ENCODE peak calls at places on chromosomes 7 and 10, in nine cellular contexts. X is right lobe of liver, I is colonic mucosa, M is upper lobe of right lung, E is psoas muscle, J is K562, G is H1, H is left ventricle myocardium inferior, D is heart right ventricle. S is an unnamed sample.
A peak's percentile ranks its signal among the peaks of the same experiment; 100 is the strongest.

GRCh38 chr7:115229401-115230083 is 307.6 kb downstream of the MDFIC start:
- DNase-seq in E (no peak), I (no peak), M (no peak), D (no peak), G (no peak), H (no peak), X (no peak), J (no peak), S (no peak)

GRCh38 chr10:126972622-126973414 is 67.6 kb downstream of the DOCK1 start:
- DNase-seq in M (no peak), D (no peak), G (no peak), X (no peak), H (no peak), E (no peak), J (no peak), I (no peak), S (no peak)

GRCh38 chr10:130787821-130788220 is 523.7 kb downstream of the TCERG1L start:
- DNase-seq in E (no peak), H (no peak), G (no peak), M (no peak), J (no peak), D (no peak), I (no peak), X (no peak), S (no peak)

GRCh38 chr10:125441151-125441550 is 241.8 kb downstream of the TEX36 start:
- DNase-seq in D (no peak), H (no peak), J (no peak), G (no peak), I (no peak), X (no peak), M (no peak), E (no peak), S (no peak)

GRCh38 chr10:52951819-52952218 is 179.2 kb upstream of the MBL2 start:
- DNase-seq in M (no peak), I (peak; percentile 79), X (peak; percentile 68), D (peak; percentile 45), H (peak; percentile 25), G (peak; percentile 87), E (no peak), J (no peak), S (no peak)

GRCh38 chr7:46387646-46388045 is 466.6 kb upstream of the IGFBP3 start:
- DNase-seq in G (no peak), X (no peak), D (no peak), M (no peak), H (no peak), E (no peak), I (no peak), J (no peak), S (no peak)

GRCh38 chr7:79923953-79924352 is 210.7 kb upstream of the GNAI1 start:
- DNase-seq in G (no peak), M (no peak), H (no peak), I (no peak), E (no peak), D (no peak), X (no peak), J (no peak), S (no peak)

GRCh38 chr7:158018971-158019645 is 568.5 kb downstream of the PTPRN2 start:
- DNase-seq in I (no peak), G (no peak), E (no peak), M (peak; percentile 25), H (no peak), J (no peak), X (no peak), D (no peak), S (no peak)

GRCh38 chr10:105398202-105398601 is 757.1 kb downstream of the SORCS3 start:
- DNase-seq in D (peak; percentile 32), G (no peak), X (no peak), M (no peak), E (no peak), I (no peak), J (no peak), H (peak; percentile 25), S (no peak)

GRCh38 chr10:29866356-29866755 is 193.0 kb downstream of the JCAD start:
- DNase-seq in M (no peak), H (no peak), X (no peak), I (no peak), D (no peak), J (no peak), E (no peak), G (no peak), S (no peak)

GRCh38 chr7:131244259-131244852 is 83.3 kb upstream of the MKLN1 start:
- DNase-seq in H (no peak), J (no peak), G (no peak), D (no peak), M (no peak), E (peak; percentile 62), X (no peak), I (no peak), S (peak; percentile 96)

GRCh38 chr10:17850526-17850925 is 41.4 kb downstream of the MRC1 start:
- DNase-seq in J (no peak), X (no peak), E (no peak), M (no peak), H (no peak), I (no peak), D (no peak), G (no peak), S (no peak)

GRCh38 chr7:100122067-100122466 is 2.6 kb downstream of the CNPY4 start:
- DNase-seq in H (no peak), E (no peak), I (peak; percentile 56), J (no peak), X (no peak), M (no peak), D (no peak), G (no peak), S (no peak)

GRCh38 chr7:111198255-111198654 is 107.3 kb downstream of the LRRN3 start:
- DNase-seq in H (no peak), G (no peak), I (no peak), X (no peak), D (no peak), J (no peak), E (no peak), M (no peak), S (no peak)

GRCh38 chr7:47413526-47414341 is 168.2 kb downstream of the TNS3 start:
- DNase-seq in D (no peak), X (peak; percentile 80), G (no peak), J (no peak), I (no peak), M (no peak), H (no peak), E (no peak), S (no peak)

DNA sequence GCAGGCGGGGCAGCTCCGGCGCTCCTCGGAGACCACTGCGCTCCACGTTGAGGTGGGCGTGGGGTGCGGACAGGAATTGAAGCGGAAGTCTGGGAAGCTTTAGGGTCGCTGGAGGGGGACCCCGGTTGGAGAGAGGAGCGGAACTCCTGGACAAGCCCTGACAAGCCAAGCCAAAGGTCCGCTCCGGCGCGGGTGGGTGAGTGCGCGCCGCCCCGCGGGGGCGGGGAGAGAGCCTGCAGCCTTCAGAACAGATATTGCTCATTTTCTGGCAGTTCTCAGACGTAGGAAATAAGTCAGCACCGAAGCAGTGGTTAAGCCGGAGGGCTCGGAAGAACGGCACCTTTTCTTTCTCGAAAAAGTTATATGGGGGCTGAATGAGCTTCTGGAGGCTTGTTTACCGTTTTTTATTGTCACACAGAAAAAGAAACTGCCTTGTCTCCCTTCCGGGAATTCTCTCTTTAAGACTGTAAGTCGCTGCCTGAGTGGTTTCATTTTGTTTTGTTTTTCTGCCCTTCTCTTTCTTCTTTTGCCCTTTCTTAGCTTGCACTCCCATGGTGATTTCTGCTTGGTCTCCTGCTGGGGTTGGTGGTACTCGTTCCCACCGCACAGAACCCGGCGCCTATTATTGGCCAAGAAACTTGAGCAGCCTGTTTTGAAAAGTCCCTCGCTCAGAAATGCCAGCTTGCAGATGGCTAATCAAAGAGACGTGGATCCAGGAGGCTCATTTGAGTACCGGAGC is 732 bp downstream of the FAS start:
- DNase-seq in D (peak; percentile 82), J (peak; percentile 12), X (peak; percentile 84), H (peak; percentile 83), G (peak; percentile 50), I (peak; percentile 81), E (peak; percentile 78), M (peak; percentile 87), S (no peak)
- TF ChIP-seq CTCF in D (no peak), J (peak; percentile 13), X (no peak), H (peak; percentile 31), G (no peak), I (no peak), E (no peak), M (no peak), S (no peak)

GRCh38 chr7:140601566-140602174 is 38.9 kb downstream of the DENND2A start:
- DNase-seq in E (no peak), H (no peak), D (no peak), G (no peak), J (no peak), X (no peak), M (peak; percentile 51), I (no peak), S (no peak)
- H3K27ac ChIP-seq in E (no peak overlapping the region), H (peak overlapping the region; percentile 55), D (peak overlapping the region; percentile 33), G (no peak overlapping the region), J (no peak overlapping the region), X (no peak overlapping the region), M (no peak overlapping the region), I (no peak overlapping the region), S (no peak overlapping the region)

DNA sequence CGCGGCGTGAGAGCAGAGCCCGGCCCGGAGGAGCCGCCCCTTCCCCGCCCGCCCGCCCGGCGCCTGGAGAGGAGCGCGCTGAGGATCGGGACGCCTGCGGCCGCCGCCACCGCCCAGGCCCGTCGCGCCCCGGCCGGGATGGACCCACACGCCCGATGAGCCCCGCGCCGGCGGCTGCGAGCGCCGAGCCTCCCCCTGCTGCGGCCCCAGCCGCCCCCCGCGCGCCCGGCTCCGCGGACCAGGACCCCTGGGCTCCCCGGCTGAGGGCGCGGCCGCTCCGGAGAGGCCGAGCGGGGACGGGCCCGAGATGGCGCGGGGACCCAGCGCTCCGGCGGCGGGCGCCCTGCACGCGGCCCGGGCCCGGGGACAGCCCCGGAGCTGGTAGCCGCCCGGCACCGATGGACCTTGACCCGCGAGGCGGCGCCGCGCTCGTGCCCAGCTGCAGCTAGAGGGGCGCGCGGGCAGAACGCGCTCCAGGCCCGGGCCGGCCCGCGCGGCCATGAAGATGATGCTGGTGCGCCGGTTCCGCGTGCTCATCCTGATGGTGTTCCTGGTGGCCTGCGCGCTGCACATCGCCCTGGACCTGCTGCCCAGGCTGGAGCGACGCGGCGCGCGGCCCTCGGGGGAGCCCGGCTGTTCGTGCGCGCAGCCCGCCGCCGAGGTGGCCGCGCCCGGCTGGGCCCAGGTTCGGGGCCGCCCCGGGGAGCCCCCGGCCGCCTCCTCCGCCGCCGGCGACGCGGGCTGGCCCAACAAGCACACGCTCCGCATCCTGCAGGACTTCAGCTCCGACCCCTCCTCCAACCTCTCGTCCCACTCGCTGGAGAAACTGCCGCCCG is 548 bp downstream of the FAM20C start:
- DNase-seq in G (no peak), D (no peak), E (no peak), M (no peak), I (peak; percentile 51), J (no peak), X (peak; percentile 73), H (no peak), S (no peak)
- H3K4me3 ChIP-seq in G (peak overlapping the region; percentile 64), D (peak overlapping the region; percentile 90), E (peak overlapping the region; percentile 84), M (peak overlapping the region; percentile 73), I (peak overlapping the region; percentile 71), J (no peak overlapping the region), X (peak overlapping the region; percentile 62), H (peak overlapping the region; percentile 73), S (peak overlapping the region; percentile 50)

DNA sequence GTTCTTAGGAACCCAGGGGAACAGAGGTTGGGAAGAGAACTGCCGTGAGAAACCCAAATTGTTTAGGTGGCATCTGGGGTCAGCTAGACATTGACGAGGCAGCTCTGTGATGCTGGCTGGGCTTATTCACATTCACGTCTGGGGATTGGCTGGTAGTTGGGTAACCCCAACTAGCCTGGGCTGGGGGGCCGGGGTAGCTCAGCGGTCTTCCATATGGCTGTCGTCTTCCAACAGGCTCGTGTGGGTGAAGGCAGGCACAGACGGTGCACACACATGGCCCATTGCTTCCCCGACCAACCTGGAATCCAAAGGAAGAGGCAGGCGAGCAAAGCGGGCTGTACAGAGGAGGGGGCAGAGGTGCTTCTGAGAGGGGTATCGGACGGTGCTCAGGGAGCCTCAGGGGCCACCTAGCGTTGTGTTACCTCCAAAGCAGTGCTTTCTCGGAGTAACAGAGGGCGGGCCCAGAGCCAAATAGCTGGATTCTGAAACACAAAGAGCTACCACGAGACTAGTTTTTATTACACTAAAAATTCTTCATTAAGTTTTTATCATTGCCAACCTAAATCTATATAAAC is 34.5 kb downstream of the MKI67 start:
- DNase-seq in X (no peak), J (no peak), E (no peak), M (no peak), H (no peak), G (peak; percentile 65), D (no peak), I (no peak), S (no peak)
- TF ChIP-seq CTCF in X (no peak), J (peak; percentile 2), E (no peak), M (no peak), H (no peak), G (peak; percentile 63), D (no peak), I (no peak), S (no peak)

S was measured in vagina.